ENCODE peak calls at places on chromosomes 16 and 17, in six cellular contexts. E, H, F, P, N and L are unnamed samples.

GRCh38 chr17:76737676-76738467 is at the start of gene MFSD11:
- DNase-seq in N (peak), F (peak), H (peak), E (peak), P (peak), L (peak)

GRCh38 chr16:77290451-77291110 is 91.4 kb downstream of the SYCE1L start:
- DNase-seq in N (no peak), H (peak), E (no peak), P (no peak), F (no peak), L (no peak)

GRCh38 chr17:78892520-78892919 is 10.5 kb downstream of the CEP295NL start:
- DNase-seq in F (no peak), P (no peak), N (no peak), H (no peak), E (no peak), L (no peak)

GRCh38 chr16:75742424-75743047 is 16.2 kb upstream of the CPHXL start:
- DNase-seq in F (no peak), N (no peak), P (no peak), H (no peak), E (no peak), L (no peak)

GRCh38 chr17:56633681-56634080 is 40.2 kb downstream of the NOG start:
- DNase-seq in F (no peak), P (no peak), N (no peak), H (no peak), E (no peak), L (no peak)

GRCh38 chr16:69732101-69732500 is 5.7 kb upstream of the NQO1 start:
- DNase-seq in F (no peak), N (no peak), P (no peak), H (no peak), E (no peak), L (no peak)

GRCh38 chr16:15981382-15981781 is 32.0 kb downstream of the ABCC1 start:
- DNase-seq in F (no peak), H (no peak), E (no peak), P (no peak), N (no peak), L (no peak)

GRCh38 chr17:40339068-40339699 is 25.4 kb downstream of the GJD3 start:
- DNase-seq in F (peak), N (no peak), H (no peak), P (no peak), E (no peak), L (no peak)